ENCODE peak calls at places on chromosomes 13 and 19, in four cellular contexts. S is coronary artery, B is nephron progenitor cell, T is progenitor cell of endocrine pancreas. U is an unnamed sample.

GRCh38 chr19:5542665-5543064 is 25.1 kb downstream of the TINCR start:
- DNase-seq in S (no peak), B (no peak), T (no peak), U (no peak)

GRCh38 chr13:74105871-74106270 is 28.3 kb downstream of the KLF12 start:
- DNase-seq in S (no peak), B (no peak), T (no peak), U (no peak)

GRCh38 chr13:51760592-51760991 is 43.4 kb downstream of the DHRS12 start:
- DNase-seq in S (no peak), B (no peak), T (no peak), U (no peak)

GRCh38 chr13:103961129-103961528 is 894.9 kb upstream of the SLC10A2 start:
- DNase-seq in S (no peak), B (no peak), T (no peak), U (no peak)

GRCh38 chr19:41956621-41957020 is 2.5 kb downstream of the RABAC1 start:
- DNase-seq in S (no peak), B (no peak), T (no peak), U (no peak)

GRCh38 chr13:30371649-30372265 is 50.5 kb upstream of the UBE2L5 start:
- DNase-seq in S (no peak), B (no peak), T (no peak), U (no peak)

GRCh38 chr19:41868989-41869300 is 8.1 kb upstream of the CD79A start:
- DNase-seq in S (no peak), B (no peak), T (no peak), U (no peak)

GRCh38 chr19:57813919-57814504 is 701 bp downstream of the ZNF552 start:
- DNase-seq in S (no peak), B (no peak), T (no peak), U (no peak)

GRCh38 chr13:67951431-67951830 is 721.3 kb upstream of the PCDH9 start:
- DNase-seq in S (no peak), B (no peak), T (no peak), U (no peak)

GRCh38 chr13:92355213-92355612 is 871.4 kb upstream of the GPC6 start:
- DNase-seq in S (no peak), B (no peak), T (no peak), U (no peak)

GRCh38 chr13:79681069-79681468 is 200.1 kb downstream of the NDFIP2 start:
- DNase-seq in S (no peak), B (no peak), T (no peak), U (no peak)

GRCh38 chr13:46134961-46135522 is 30.2 kb upstream of the CPB2 start:
- DNase-seq in S (no peak), B (peak), T (no peak), U (no peak)

GRCh38 chr19:36771275-36772231 is 1.1 kb downstream of the ZNF850 start:
- DNase-seq in S (peak), B (peak), T (peak), U (peak)

GRCh38 chr13:21683034-21683733 is 12.3 kb downstream of the FGF9 start:
- DNase-seq in S (no peak), B (no peak), T (no peak), U (no peak)

GRCh38 chr19:42028304-42029216 is 34.5 kb upstream of the ATP1A3 start:
- DNase-seq in S (no peak), B (peak), T (no peak), U (no peak)

GRCh38 chr13:49443327-49443688 is 556 bp downstream of the CAB39L start:
- DNase-seq in S (no peak), B (no peak), T (no peak), U (no peak)

GRCh38 chr19:35403116-35403760 is 32.4 kb downstream of the GPR42 start:
- DNase-seq in S (no peak), B (no peak), T (no peak), U (no peak)
- TF ChIP-seq CTCF in S (no peak), B (no peak), T (no peak), U (no peak)

DNA sequence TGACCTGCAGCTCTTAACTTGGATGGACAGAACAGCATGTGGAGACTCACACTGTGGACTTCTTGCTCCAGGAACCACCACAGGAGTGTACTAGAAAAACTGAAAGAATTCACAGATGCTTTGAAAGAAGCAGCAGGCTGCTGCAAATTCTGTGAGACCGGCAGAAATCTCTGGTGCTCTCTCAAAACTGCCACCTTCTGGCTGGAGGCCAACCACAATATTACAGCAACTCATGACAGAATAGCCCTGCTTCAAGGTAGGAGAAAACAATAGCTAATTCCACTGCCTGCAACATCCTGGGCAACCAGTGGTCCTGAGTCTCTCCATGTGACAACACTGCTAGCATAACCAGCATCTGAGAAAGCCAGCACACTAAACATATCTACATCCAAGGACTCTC is 26.9 kb downstream of the CDK8 start:
- DNase-seq in S (no peak), B (no peak), T (no peak), U (no peak)
- TF ChIP-seq CTCF in S (no peak), B (no peak), T (no peak), U (no peak)

GRCh38 chr19:2199215-2199614 is 35.5 kb downstream of the DOT1L start:
- DNase-seq in S (no peak), B (peak), T (no peak), U (no peak)
- TF ChIP-seq CTCF in S (no peak), B (peak), T (peak), U (no peak)

DNA sequence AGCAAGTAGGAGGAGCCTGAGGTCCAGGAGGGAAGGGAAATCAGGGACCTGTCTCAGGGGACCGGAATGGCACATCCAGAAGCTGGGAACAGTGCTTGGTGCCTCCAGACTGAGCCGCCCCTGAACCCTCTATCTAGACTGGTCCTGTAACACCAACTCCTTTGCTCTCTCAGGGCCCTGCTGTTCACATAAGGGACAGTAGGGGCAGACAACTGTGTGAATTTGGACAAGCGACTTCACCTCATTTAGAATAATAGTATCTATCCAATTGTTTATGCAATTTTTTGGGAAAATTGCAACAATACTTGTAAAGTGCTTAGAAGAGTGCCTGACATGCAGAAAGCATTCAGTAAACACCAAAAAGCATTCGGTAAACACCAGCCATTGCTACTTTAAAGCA is 14.0 kb downstream of the SYMPK start:
- DNase-seq in S (no peak), B (no peak), T (no peak), U (no peak)
- TF ChIP-seq CTCF in S (no peak), B (peak), T (peak), U (no peak)

U was measured in omental fat pad.